ENCODE peak calls at places on chromosomes 4 and X, in eight cellular contexts. R is iris pigment epithelial cell; U is A549; X is cardiac muscle cell; V is kidney; D is sciatic nerve; G is Right ventricle myocardium superior; Y is activated CD4-positive, CD25-positive, alpha-beta regulatory T cell treated with anti-CD3 and anti-CD28 coated beads, Interleukin-2, amount 50 U/mL, for 72 hours. E is an unnamed sample.

GRCh38 chrX:151031365-151031975 is 48.3 kb downstream of the HMGB3 start:
- DNase-seq in Y (no peak), R (no peak), U (no peak), G (no peak), D (no peak), X (no peak), V (no peak), E (no peak)

GRCh38 chr4:134668237-134668636 is 466.6 kb upstream of the PABPC4L start:
- DNase-seq in Y (no peak), V (no peak), G (no peak), D (no peak), X (no peak), R (no peak), U (peak), E (peak)

GRCh38 chr4:154584259-154584658 is 6.3 kb downstream of the FGA start:
- DNase-seq in Y (no peak), G (no peak), U (no peak), X (no peak), R (no peak), V (no peak), D (no peak), E (no peak)

GRCh38 chr4:84497220-84497834 is 1.8 kb downstream of the NKX6-1 start:
- DNase-seq in G (no peak), R (no peak), Y (no peak), V (peak), D (peak), U (no peak), X (no peak), E (peak)

GRCh38 chr4:189117426-189117825 is 823.2 kb upstream of the FRG1 start:
- DNase-seq in R (peak), Y (no peak), G (no peak), D (no peak), U (no peak), X (no peak), V (no peak), E (peak)

GRCh38 chr4:31613946-31614623 is 893.9 kb downstream of the PCDH7 start:
- DNase-seq in R (peak), V (no peak), G (no peak), U (peak), X (no peak), Y (no peak), D (no peak), E (no peak)

GRCh38 chr4:105281016-105281415 is 134.3 kb downstream of the TET2 start:
- DNase-seq in V (no peak), G (no peak), U (no peak), X (no peak), R (no peak), Y (no peak), D (no peak), E (no peak)

GRCh38 chr4:11427201-11427996 is 1.3 kb downstream of the HS3ST1 start:
- DNase-seq in G (peak), U (no peak), V (peak), Y (no peak), R (no peak), D (no peak), X (no peak), E (no peak)

GRCh38 chr4:26288308-26288982 is 32.4 kb upstream of the RBPJ start:
- DNase-seq in X (no peak), Y (no peak), R (peak), D (no peak), G (no peak), V (no peak), U (peak), E (peak)